ENCODE peak calls at places on chromosomes 1 and 21, in four cellular contexts. A, B, K and N are unnamed samples.

GRCh38 chr1:151539321-151540020 is 638 bp upstream of the TUFT1 start:
- DNase-seq in A (peak), B (peak), K (peak), N (peak)

GRCh38 chr1:27555700-27556424 is 48.1 kb downstream of the AHDC1 start:
- DNase-seq in A (no peak), B (peak), K (no peak), N (peak)

GRCh38 chr1:56872597-56872996 is 18.0 kb downstream of the C8A start:
- DNase-seq in A (no peak), B (peak), K (no peak), N (no peak)

GRCh38 chr1:155877945-155878344 is 18.6 kb downstream of the SYT11 start:
- DNase-seq in A (no peak), B (no peak), K (no peak), N (no peak)

GRCh38 chr1:55143686-55144085 is 71.5 kb downstream of the USP24 start:
- DNase-seq in A (no peak), B (no peak), K (no peak), N (no peak)

GRCh38 chr21:27590271-27590670 is 623.4 kb upstream of the ADAMTS5 start:
- DNase-seq in A (no peak), B (peak), K (no peak), N (no peak)

GRCh38 chr1:234871710-234872262 is 256.9 kb downstream of the TOMM20 start:
- DNase-seq in A (no peak), B (peak), K (no peak), N (no peak)

GRCh38 chr1:18233176-18233864 is 125.7 kb downstream of the IGSF21 start:
- DNase-seq in A (no peak), B (no peak), K (no peak), N (no peak)

GRCh38 chr1:3684031-3684430 is 31.7 kb downstream of the TP73 start:
- DNase-seq in A (no peak), B (peak), K (no peak), N (no peak)